ENCODE peak calls at places on chromosomes 13 and 19, in eight cellular contexts. I is AG08395; Z is SW480; X is lung; R is stimulated activated CD4-positive, alpha-beta T cell treated with anti-CD3 and anti-CD28 coated beads, Interleukin-15, amount 100 ng/mL, for 48 hours; M is stimulated activated CD8-positive, alpha-beta memory T cell treated with anti-CD3 and anti-CD28 coated beads, Interleukin-4, amount 100 ng/mL, for 24 hours; A is RKO; B is CD8-positive, alpha-beta T cell. V is an unnamed sample.

GRCh38 chr13:44024496-44025155 is 144.9 kb downstream of the LACC1 start:
- DNase-seq in I (no peak), Z (no peak), X (no peak), R (no peak), M (no peak), A (no peak), B (no peak), V (no peak)

GRCh38 chr19:5821521-5822180 is 16.8 kb downstream of the NRTN start:
- DNase-seq in I (no peak), Z (no peak), X (no peak), R (no peak), M (no peak), A (no peak), B (no peak), V (no peak)

GRCh38 chr13:77333521-77334083 is 6.7 kb upstream of the MYCBP2 start:
- DNase-seq in I (no peak), Z (no peak), X (no peak), R (no peak), M (no peak), A (no peak), B (no peak), V (no peak)

GRCh38 chr13:86569974-86570373 is 770.8 kb upstream of the SLITRK6 start:
- DNase-seq in I (no peak), Z (no peak), X (no peak), R (no peak), M (no peak), A (peak), B (no peak), V (no peak)

GRCh38 chr19:18158471-18158870 is 5.5 kb downstream of the PIK3R2 start:
- DNase-seq in I (no peak), Z (no peak), X (no peak), R (no peak), M (no peak), A (no peak), B (no peak), V (no peak)

GRCh38 chr19:11581740-11582139 is 4.3 kb upstream of the ACP5 start:
- DNase-seq in I (no peak), Z (no peak), X (no peak), R (peak), M (peak), A (no peak), B (no peak), V (peak)

GRCh38 chr19:17564783-17565182 is 9.3 kb downstream of the COLGALT1 start:
- DNase-seq in I (no peak), Z (no peak), X (no peak), R (no peak), M (no peak), A (no peak), B (no peak), V (no peak)

GRCh38 chr13:21218351-21219043 is 42.0 kb downstream of the MRPL57 start:
- DNase-seq in I (no peak), Z (no peak), X (no peak), R (no peak), M (no peak), A (no peak), B (no peak), V (no peak)

GRCh38 chr13:76720416-76720815 is 165.8 kb downstream of the KCTD12 start:
- DNase-seq in I (no peak), Z (no peak), X (no peak), R (no peak), M (no peak), A (no peak), B (no peak), V (no peak)

GRCh38 chr19:9620842-9621155 is 233 bp downstream of the ZNF561 start:
- DNase-seq in I (no peak), Z (no peak), X (no peak), R (no peak), M (no peak), A (no peak), B (no peak), V (no peak)

GRCh38 chr19:45173816-45174215 is 4.2 kb downstream of the TRAPPC6A start:
- DNase-seq in I (peak), Z (peak), X (no peak), R (no peak), M (no peak), A (no peak), B (no peak), V (no peak)

GRCh38 chr19:38070573-38070972 is 153.4 kb downstream of the DPF1 start:
- DNase-seq in I (no peak), Z (no peak), X (no peak), R (no peak), M (no peak), A (no peak), B (no peak), V (no peak)

GRCh38 chr19:12665281-12665573 is 1.3 kb downstream of the MAN2B1 start:
- DNase-seq in I (no peak), Z (no peak), X (peak), R (peak), M (no peak), A (no peak), B (peak), V (peak)

GRCh38 chr13:20141238-20142018 is 19.4 kb downstream of the GJA3 start:
- DNase-seq in I (no peak), Z (no peak), X (no peak), R (no peak), M (no peak), A (no peak), B (no peak), V (no peak)

GRCh38 chr19:18603255-18603957 is 3.2 kb downstream of the CRLF1 start:
- DNase-seq in I (peak), Z (no peak), X (no peak), R (no peak), M (no peak), A (no peak), B (no peak), V (no peak)

GRCh38 chr19:12723383-12723642 is 419 bp downstream of the TNPO2 start:
- DNase-seq in I (no peak), Z (no peak), X (no peak), R (no peak), M (no peak), A (peak), B (no peak), V (no peak)

GRCh38 chr13:57846600-57847173 is 215.1 kb downstream of the PCDH17 start:
- DNase-seq in I (no peak), Z (no peak), X (no peak), R (no peak), M (no peak), A (no peak), B (no peak), V (no peak)

GRCh38 chr13:95355491-95355890 is 54.2 kb upstream of the ABCC4 start:
- DNase-seq in I (peak), Z (no peak), X (no peak), R (no peak), M (no peak), A (no peak), B (no peak), V (no peak)

GRCh38 chr19:34963531-34964406 is at the start of gene ZNF792:
- DNase-seq in I (peak), Z (peak), X (peak), R (peak), M (peak), A (peak), B (peak), V (peak)

GRCh38 chr19:15328312-15328711 is 4.0 kb downstream of the BRD4 start:
- DNase-seq in I (no peak), Z (no peak), X (peak), R (no peak), M (no peak), A (no peak), B (no peak), V (no peak)

GRCh38 chr13:97125051-97125809 is 96.9 kb upstream of the MBNL2 start:
- DNase-seq in I (peak), Z (peak), X (peak), R (peak), M (no peak), A (peak), B (no peak), V (no peak)

GRCh38 chr13:37627428-37627827 is 28.9 kb upstream of the POSTN start:
- DNase-seq in I (no peak), Z (no peak), X (no peak), R (no peak), M (no peak), A (no peak), B (no peak), V (no peak)

GRCh38 chr19:34241513-34242337 is 12.6 kb upstream of the GARRE1 start:
- DNase-seq in I (no peak), Z (no peak), X (peak), R (peak), M (no peak), A (no peak), B (no peak), V (no peak)

GRCh38 chr19:13396256-13397080 is 109.8 kb downstream of the CACNA1A start:
- DNase-seq in I (peak), Z (peak), X (peak), R (no peak), M (no peak), A (peak), B (no peak), V (no peak)

GRCh38 chr19:6773323-6773931 is 919 bp downstream of the VAV1 start:
- DNase-seq in I (no peak), Z (no peak), X (peak), R (peak), M (peak), A (no peak), B (peak), V (peak)

GRCh38 chr19:55406869-55407624 is 541 bp downstream of the UBE2S start:
- DNase-seq in I (peak), Z (no peak), X (peak), R (no peak), M (peak), A (no peak), B (no peak), V (no peak)

GRCh38 chr19:14116918-14117578 is 514 bp downstream of the PRKACA start:
- DNase-seq in I (no peak), Z (no peak), X (peak), R (no peak), M (no peak), A (no peak), B (no peak), V (no peak)

GRCh38 chr19:2524840-2525723 is 49.2 kb downstream of the GADD45B start:
- DNase-seq in I (peak), Z (peak), X (no peak), R (no peak), M (no peak), A (peak), B (no peak), V (no peak)

GRCh38 chr13:73995752-73996151 is 138.5 kb downstream of the KLF12 start:
- DNase-seq in I (no peak), Z (no peak), X (no peak), R (no peak), M (no peak), A (no peak), B (no peak), V (no peak)

GRCh38 chr13:30276178-30276577 is 31.2 kb downstream of the KATNAL1 start:
- DNase-seq in I (no peak), Z (peak), X (no peak), R (no peak), M (no peak), A (no peak), B (no peak), V (peak)

GRCh38 chr13:106533940-106534843 is 1.3 kb downstream of the EFNB2 start:
- DNase-seq in I (peak), Z (peak), X (peak), R (no peak), M (no peak), A (peak), B (no peak), V (peak)

V was measured in naive B cell.